ENCODE peak calls at places on chromosomes 1 and 21, in seven cellular contexts. B is endothelial cell of umbilical vein, R is fibroblast of lung, G is GM12878, O is PC-3, S is PC-9, U is mammary epithelial cell. N is an unnamed sample.

GRCh38 chr1:59945790-59946189 is 19.2 kb upstream of the CYP2J2 start:
- DNase-seq in B (no peak), R (no peak), G (no peak), O (no peak), S (no peak), U (no peak), N (no peak)

GRCh38 chr1:21673277-21673780 is 4.2 kb upstream of the RAP1GAP start:
- DNase-seq in B (peak), R (peak), G (no peak), O (peak), S (no peak), U (no peak), N (no peak)

GRCh38 chr1:108643492-108644333 is 17.2 kb downstream of the HENMT1 start:
- DNase-seq in B (peak), R (peak), G (peak), O (peak), S (peak), U (peak), N (peak)

GRCh38 chr1:222817529-222817928 is 2.7 kb downstream of the DISP1 start:
- DNase-seq in B (peak), R (peak), G (no peak), O (peak), S (peak), U (peak), N (peak)

GRCh38 chr1:203342192-203342940 is 8.6 kb downstream of the FMOD start:
- DNase-seq in B (peak), R (peak), G (no peak), O (peak), S (peak), U (peak), N (peak)

GRCh38 chr1:204377800-204378608 is 18.3 kb upstream of the PLEKHA6 start:
- DNase-seq in B (peak), R (no peak), G (no peak), O (peak), S (peak), U (peak), N (peak)

GRCh38 chr21:25464275-25464674 is 143.0 kb downstream of the MRPL39 start:
- DNase-seq in B (peak), R (no peak), G (no peak), O (peak), S (no peak), U (peak), N (no peak)

GRCh38 chr21:45482899-45483821 is 59.1 kb downstream of the SLC19A1 start:
- DNase-seq in B (no peak), R (no peak), G (no peak), O (no peak), S (no peak), U (no peak), N (no peak)

GRCh38 chr1:111032295-111032897 is 68.7 kb upstream of the LRIF1 start:
- DNase-seq in B (peak), R (peak), G (no peak), O (peak), S (peak), U (peak), N (peak)

GRCh38 chr1:209648931-209649776 is 3.1 kb downstream of the LAMB3 start:
- DNase-seq in B (peak), R (peak), G (no peak), O (peak), S (peak), U (peak), N (peak)

GRCh38 chr1:54995013-54995760 is 3.5 kb upstream of the BSND start:
- DNase-seq in B (no peak), R (no peak), G (no peak), O (no peak), S (no peak), U (no peak), N (no peak)

GRCh38 chr1:198936371-198937083 is 297.7 kb downstream of the PTPRC start:
- DNase-seq in B (peak), R (peak), G (no peak), O (no peak), S (peak), U (no peak), N (peak)

GRCh38 chr1:238558156-238558555 is 667.4 kb upstream of the ZP4 start:
- DNase-seq in B (no peak), R (peak), G (no peak), O (peak), S (no peak), U (peak), N (no peak)

GRCh38 chr1:53638641-53639035 is 100.3 kb downstream of the GLIS1 start:
- DNase-seq in B (no peak), R (no peak), G (no peak), O (no peak), S (no peak), U (no peak), N (no peak)

GRCh38 chr1:156749429-156750118 is 1.9 kb downstream of the HDGF start:
- DNase-seq in B (no peak), R (no peak), G (no peak), O (peak), S (peak), U (no peak), N (peak)

GRCh38 chr1:54456921-54457529 is 50.8 kb upstream of the SSBP3 start:
- DNase-seq in B (no peak), R (no peak), G (no peak), O (no peak), S (no peak), U (no peak), N (no peak)

GRCh38 chr21:44454747-44455523 is at the start of gene LRRC3:
- DNase-seq in B (peak), R (peak), G (peak), O (peak), S (peak), U (peak), N (peak)

GRCh38 chr1:205152505-205152904 is 30.7 kb upstream of the RBBP5 start:
- DNase-seq in B (no peak), R (no peak), G (no peak), O (no peak), S (no peak), U (no peak), N (no peak)

GRCh38 chr1:172391972-172392371 is 28.5 kb upstream of the C1orf105 start:
- DNase-seq in B (no peak), R (no peak), G (no peak), O (no peak), S (no peak), U (no peak), N (no peak)

GRCh38 chr21:31946236-31946635 is 73.4 kb downstream of the HUNK start:
- DNase-seq in B (no peak), R (no peak), G (no peak), O (no peak), S (no peak), U (no peak), N (no peak)

GRCh38 chr1:232634086-232634485 is 4.2 kb upstream of the SIPA1L2 start:
- DNase-seq in B (no peak), R (no peak), G (no peak), O (no peak), S (no peak), U (no peak), N (no peak)

GRCh38 chr1:47280142-47280541 is 33.8 kb downstream of the STIL start:
- DNase-seq in B (no peak), R (peak), G (no peak), O (no peak), S (no peak), U (peak), N (no peak)

GRCh38 chr1:5709461-5709860 is 282.8 kb downstream of the NPHP4 start:
- DNase-seq in B (no peak), R (no peak), G (no peak), O (no peak), S (no peak), U (no peak), N (no peak)

GRCh38 chr1:13878001-13878400 is 178.0 kb downstream of the PRDM2 start:
- DNase-seq in B (no peak), R (no peak), G (no peak), O (no peak), S (no peak), U (no peak), N (no peak)

GRCh38 chr1:157978547-157979403 is 14.7 kb upstream of the KIRREL1 start:
- DNase-seq in B (no peak), R (no peak), G (no peak), O (no peak), S (no peak), U (no peak), N (no peak)

GRCh38 chr21:17793271-17793670 is 25.9 kb downstream of the C21orf91 start:
- DNase-seq in B (no peak), R (no peak), G (no peak), O (no peak), S (no peak), U (no peak), N (no peak)

GRCh38 chr21:45064618-45065399 is 9.6 kb upstream of the ADARB1 start:
- DNase-seq in B (no peak), R (no peak), G (no peak), O (no peak), S (no peak), U (no peak), N (no peak)

GRCh38 chr21:45335761-45336534 is 48.3 kb upstream of the POFUT2 start:
- DNase-seq in B (no peak), R (no peak), G (no peak), O (no peak), S (no peak), U (no peak), N (no peak)

GRCh38 chr1:230140221-230141001 is 73.4 kb downstream of the GALNT2 start:
- DNase-seq in B (no peak), R (peak), G (no peak), O (no peak), S (no peak), U (no peak), N (no peak)

GRCh38 chr1:164868990-164869389 is 310.0 kb downstream of the PBX1 start:
- DNase-seq in B (no peak), R (no peak), G (no peak), O (no peak), S (no peak), U (peak), N (no peak)

GRCh38 chr1:152034654-152035405 is 2.0 kb downstream of the S100A11 start:
- DNase-seq in B (peak), R (peak), G (peak), O (peak), S (peak), U (peak), N (peak)

GRCh38 chr1:78071696-78072095 is 25.9 kb downstream of the GIPC2 start:
- DNase-seq in B (no peak), R (no peak), G (no peak), O (no peak), S (no peak), U (peak), N (no peak)

GRCh38 chr1:223504741-223505140 is 111.5 kb downstream of the CCDC185 start:
- DNase-seq in B (peak), R (peak), G (no peak), O (peak), S (no peak), U (peak), N (no peak)

GRCh38 chr1:15975358-15975804 is 520 bp downstream of the ZBTB17 start:
- DNase-seq in B (peak), R (peak), G (peak), O (peak), S (peak), U (peak), N (peak)

GRCh38 chr1:55375617-55376258 is 160.6 kb upstream of the USP24 start:
- DNase-seq in B (peak), R (peak), G (no peak), O (peak), S (peak), U (peak), N (peak)

GRCh38 chr1:182061597-182061996 is at the start of gene ZNF648:
- DNase-seq in B (no peak), R (no peak), G (no peak), O (no peak), S (no peak), U (peak), N (peak)

GRCh38 chr1:197313713-197314112 is 45.7 kb downstream of the CRB1 start:
- DNase-seq in B (no peak), R (no peak), G (no peak), O (no peak), S (no peak), U (no peak), N (no peak)
- H3K27ac ChIP-seq in B (no peak), R (no peak), G (no peak), O (no peak), S (no peak), U (no peak), N (peak)

GRCh38 chr1:213820362-213821149 is 167.2 kb upstream of the PROX1 start:
- DNase-seq in B (no peak), R (no peak), G (no peak), O (no peak), S (no peak), U (no peak), N (peak)

GRCh38 chr1:213821175-213821942 is 166.4 kb upstream of the PROX1 start:
- DNase-seq in B (no peak), R (no peak), G (no peak), O (no peak), S (no peak), U (no peak), N (no peak)

GRCh38 chr1:213821943-213822334 is 165.8 kb upstream of the PROX1 start:
- DNase-seq in B (no peak), R (no peak), G (no peak), O (no peak), S (no peak), U (no peak), N (no peak)
- TF ChIP-seq EZH2 in B (no peak), R (no peak), G (no peak), O (no peak), S (no peak), U (no peak), N (no peak)

GRCh38 chr1:2977886-2978611 is 43.2 kb upstream of the ACTRT2 start:
- DNase-seq in B (no peak), R (no peak), G (no peak), O (no peak), S (no peak), U (no peak), N (peak)

GRCh38 chr1:2976180-2976562 is 45.1 kb upstream of the ACTRT2 start:
- DNase-seq in B (no peak), R (no peak), G (no peak), O (no peak), S (no peak), U (no peak), N (no peak)

GRCh38 chr1:2973661-2974593 is 47.3 kb upstream of the ACTRT2 start:
- DNase-seq in B (no peak), R (no peak), G (no peak), O (no peak), S (no peak), U (no peak), N (no peak)

GRCh38 chr1:2974701-2975301 is 46.5 kb upstream of the ACTRT2 start:
- DNase-seq in B (no peak), R (no peak), G (no peak), O (no peak), S (no peak), U (no peak), N (no peak)

DNA sequence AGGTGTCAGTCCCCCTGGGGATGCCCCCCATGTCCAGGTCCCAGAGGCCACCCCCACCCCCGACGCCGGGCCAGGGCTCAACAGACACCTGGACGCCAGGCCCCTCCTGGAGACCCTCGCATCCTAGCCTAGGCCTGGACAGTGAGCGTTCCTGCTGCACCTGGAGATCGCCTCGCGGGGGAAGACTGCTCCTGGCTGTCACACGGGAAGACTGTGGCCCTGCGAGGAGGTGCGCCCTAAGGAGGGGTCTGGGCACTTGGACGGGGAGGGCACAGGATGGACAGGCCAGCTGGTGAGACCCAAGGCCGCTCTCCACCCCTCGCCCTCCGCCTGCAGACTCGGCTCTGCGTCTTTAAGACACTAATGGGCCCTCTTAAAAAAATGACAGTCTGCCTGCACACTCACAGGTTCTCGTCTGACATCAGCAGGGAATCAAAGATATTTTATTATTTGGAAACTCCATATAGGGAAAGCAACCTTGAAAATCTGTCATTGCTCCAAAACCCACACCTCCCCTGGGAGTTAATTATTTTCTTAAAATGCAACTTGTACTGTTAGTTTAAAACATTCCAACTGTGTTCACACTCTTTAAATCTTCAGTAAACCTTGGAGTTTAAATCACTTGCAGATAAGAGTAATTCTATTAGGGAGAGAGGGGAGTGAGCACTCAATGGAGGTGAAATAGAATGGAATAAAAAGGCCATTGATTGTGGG is 45.6 kb upstream of the ACTRT2 start:
- DNase-seq in B (no peak), R (no peak), G (no peak), O (no peak), S (no peak), U (no peak), N (no peak)
- H3K27ac ChIP-seq in B (no peak), R (no peak), G (no peak), O (no peak), S (no peak), U (no peak), N (no peak)

GRCh38 chr1:44408181-44409018 is 3.3 kb downstream of the RNF220 start:
- DNase-seq in B (no peak), R (peak), G (no peak), O (no peak), S (no peak), U (no peak), N (peak)

GRCh38 chr1:44407430-44408180 is 2.5 kb downstream of the RNF220 start:
- DNase-seq in B (no peak), R (no peak), G (no peak), O (no peak), S (no peak), U (no peak), N (peak)

GRCh38 chr1:44405041-44405803 is at the start of gene RNF220:
- DNase-seq in B (peak), R (peak), G (no peak), O (peak), S (peak), U (peak), N (peak)

GRCh38 chr1:44405804-44406743 is 1.0 kb downstream of the RNF220 start:
- DNase-seq in B (peak), R (peak), G (no peak), O (peak), S (peak), U (no peak), N (peak)

DNA sequence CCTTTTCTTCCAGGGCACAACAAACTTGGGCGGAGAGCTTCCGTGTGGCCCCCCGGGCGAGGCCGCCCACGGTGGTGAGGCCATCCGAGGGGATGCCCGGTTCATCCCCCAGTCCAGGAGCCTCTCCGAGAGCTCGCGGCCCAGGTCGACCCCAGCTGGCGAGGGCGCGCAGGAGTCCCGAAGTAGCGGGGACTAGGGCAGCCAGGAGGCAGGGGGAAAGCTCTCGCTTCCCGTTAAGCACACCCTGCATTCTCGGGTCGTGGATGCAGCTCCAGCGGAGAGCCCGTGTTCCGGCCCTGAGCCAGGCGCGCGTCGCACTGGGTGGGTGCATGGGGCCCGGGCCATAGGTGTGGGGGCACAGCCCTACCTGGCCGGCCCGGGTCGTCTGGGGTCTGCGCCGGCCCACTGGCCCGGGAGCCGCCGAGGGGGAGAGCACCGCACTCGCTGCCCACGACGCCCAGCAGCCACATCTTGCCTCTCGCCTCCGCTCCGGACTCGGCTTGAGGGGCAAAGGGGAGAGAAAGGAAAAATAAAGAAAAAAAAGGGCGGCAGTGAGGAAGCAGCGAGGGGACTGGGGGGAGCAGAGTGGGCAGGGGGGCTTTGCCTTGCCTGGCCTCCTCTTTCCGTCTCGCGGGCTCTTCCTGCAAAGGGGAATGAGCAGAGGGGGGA is 1.8 kb downstream of the RNF220 start:
- DNase-seq in B (no peak), R (no peak), G (no peak), O (no peak), S (peak), U (no peak), N (peak)
- TF ChIP-seq EZH2 in B (peak), R (no peak), G (no peak), O (no peak), S (no peak), U (peak), N (no peak)

GRCh38 chr21:36203603-36203889 is 46.9 kb downstream of the DOP1B start:
- DNase-seq in B (peak), R (peak), G (peak), O (peak), S (peak), U (peak), N (peak)
- H3K27ac ChIP-seq in B (no peak), R (peak), G (no peak), O (peak), S (peak), U (peak), N (peak)